ENCODE peak calls at places on chromosomes 6 and 20, in eight cellular contexts. One of them, this sample, is unnamed.
A peak's percentile ranks its signal among the peaks of the same experiment; 100 is the strongest.

GRCh38 chr20:59912609-59913008 is 20.8 kb downstream of the SYCP2 start:
- DNase-seq in LoVo: no peak
- DNase-seq in fibroblast of mammary gland: no peak
- DNase-seq in T-cell: no peak
- DNase-seq in AG20443: no peak
- DNase-seq in ovary: no peak
- DNase-seq in NCI-H446 treated with DMSO at 0.1 percent for 48 hours: no peak
- DNase-seq in Right ventricle myocardium superior: no peak
- DNase-seq in this sample: no peak

GRCh38 chr6:160041608-160042007 is 72.7 kb downstream of the IGF2R start:
- DNase-seq in LoVo: no peak
- DNase-seq in fibroblast of mammary gland: peak; percentile 90
- DNase-seq in T-cell: no peak
- DNase-seq in AG20443: peak; percentile 51
- DNase-seq in ovary: peak; percentile 59
- DNase-seq in NCI-H446 treated with DMSO at 0.1 percent for 48 hours: peak; percentile 35
- DNase-seq in Right ventricle myocardium superior: peak; percentile 79
- DNase-seq in this sample: peak; percentile 59

GRCh38 chr6:132491303-132491702 is 21.6 kb downstream of the STX7 start:
- DNase-seq in LoVo: no peak
- DNase-seq in fibroblast of mammary gland: peak; percentile 90
- DNase-seq in T-cell: no peak
- DNase-seq in AG20443: peak; percentile 43
- DNase-seq in ovary: no peak
- DNase-seq in NCI-H446 treated with DMSO at 0.1 percent for 48 hours: no peak
- DNase-seq in Right ventricle myocardium superior: no peak
- DNase-seq in this sample: no peak

GRCh38 chr6:10951675-10952282 is 64.9 kb downstream of the SYCP2L start:
- DNase-seq in LoVo: peak; percentile 5
- DNase-seq in fibroblast of mammary gland: peak; percentile 64
- DNase-seq in T-cell: no peak
- DNase-seq in AG20443: peak; percentile 66
- DNase-seq in ovary: no peak
- DNase-seq in NCI-H446 treated with DMSO at 0.1 percent for 48 hours: no peak
- DNase-seq in Right ventricle myocardium superior: no peak
- DNase-seq in this sample: peak; percentile 53

GRCh38 chr6:85240787-85241186 is 209.1 kb upstream of the NT5E start:
- DNase-seq in LoVo: no peak
- DNase-seq in fibroblast of mammary gland: peak; percentile 5
- DNase-seq in T-cell: no peak
- DNase-seq in AG20443: peak; percentile 16
- DNase-seq in ovary: no peak
- DNase-seq in NCI-H446 treated with DMSO at 0.1 percent for 48 hours: no peak
- DNase-seq in Right ventricle myocardium superior: no peak
- DNase-seq in this sample: no peak

GRCh38 chr6:168920289-168920688 is 333.4 kb downstream of the THBS2 start:
- DNase-seq in LoVo: no peak
- DNase-seq in fibroblast of mammary gland: no peak
- DNase-seq in T-cell: no peak
- DNase-seq in AG20443: no peak
- DNase-seq in ovary: no peak
- DNase-seq in NCI-H446 treated with DMSO at 0.1 percent for 48 hours: no peak
- DNase-seq in Right ventricle myocardium superior: no peak
- DNase-seq in this sample: no peak

GRCh38 chr20:32846852-32847251 is 11.9 kb upstream of the EFCAB8 start:
- DNase-seq in LoVo: no peak
- DNase-seq in fibroblast of mammary gland: no peak
- DNase-seq in T-cell: no peak
- DNase-seq in AG20443: no peak
- DNase-seq in ovary: no peak
- DNase-seq in NCI-H446 treated with DMSO at 0.1 percent for 48 hours: no peak
- DNase-seq in Right ventricle myocardium superior: no peak
- DNase-seq in this sample: no peak

GRCh38 chr6:144820270-144820669 is 535.1 kb downstream of the UTRN start:
- DNase-seq in LoVo: no peak
- DNase-seq in fibroblast of mammary gland: no peak
- DNase-seq in T-cell: no peak
- DNase-seq in AG20443: peak; percentile 33
- DNase-seq in ovary: no peak
- DNase-seq in NCI-H446 treated with DMSO at 0.1 percent for 48 hours: no peak
- DNase-seq in Right ventricle myocardium superior: no peak
- DNase-seq in this sample: no peak

GRCh38 chr6:53398541-53399344 is 50.0 kb upstream of the ELOVL5 start:
- DNase-seq in LoVo: no peak
- DNase-seq in fibroblast of mammary gland: no peak
- DNase-seq in T-cell: no peak
- DNase-seq in AG20443: no peak
- DNase-seq in ovary: no peak
- DNase-seq in NCI-H446 treated with DMSO at 0.1 percent for 48 hours: no peak
- DNase-seq in Right ventricle myocardium superior: no peak
- DNase-seq in this sample: no peak

GRCh38 chr6:28867078-28867414 is 56.7 kb downstream of the TRIM27 start:
- DNase-seq in LoVo: peak; percentile 3
- DNase-seq in fibroblast of mammary gland: peak; percentile 13
- DNase-seq in T-cell: no peak
- DNase-seq in AG20443: peak; percentile 12
- DNase-seq in ovary: no peak
- DNase-seq in NCI-H446 treated with DMSO at 0.1 percent for 48 hours: no peak
- DNase-seq in Right ventricle myocardium superior: no peak
- DNase-seq in this sample: no peak

GRCh38 chr6:141105481-141105880 is 1027.2 kb upstream of the GJE1 start:
- DNase-seq in LoVo: no peak
- DNase-seq in fibroblast of mammary gland: peak; percentile 14
- DNase-seq in T-cell: no peak
- DNase-seq in AG20443: peak; percentile 5
- DNase-seq in ovary: no peak
- DNase-seq in NCI-H446 treated with DMSO at 0.1 percent for 48 hours: peak; percentile 62
- DNase-seq in Right ventricle myocardium superior: no peak
- DNase-seq in this sample: no peak

GRCh38 chr6:34680802-34681515 is 15.6 kb downstream of the ILRUN start:
- DNase-seq in LoVo: no peak
- DNase-seq in fibroblast of mammary gland: peak; percentile 76
- DNase-seq in T-cell: no peak
- DNase-seq in AG20443: peak; percentile 38
- DNase-seq in ovary: no peak
- DNase-seq in NCI-H446 treated with DMSO at 0.1 percent for 48 hours: no peak
- DNase-seq in Right ventricle myocardium superior: no peak
- DNase-seq in this sample: no peak

GRCh38 chr20:44702776-44703175 is 12.4 kb upstream of the CCN5 start:
- DNase-seq in LoVo: no peak
- DNase-seq in fibroblast of mammary gland: peak; percentile 98
- DNase-seq in T-cell: no peak
- DNase-seq in AG20443: peak; percentile 94
- DNase-seq in ovary: peak; percentile 97
- DNase-seq in NCI-H446 treated with DMSO at 0.1 percent for 48 hours: peak; percentile 22
- DNase-seq in Right ventricle myocardium superior: peak; percentile 93
- DNase-seq in this sample: no peak

GRCh38 chr6:3247255-3248146 is 11.2 kb upstream of the PSMG4 start:
- DNase-seq in LoVo: no peak
- DNase-seq in fibroblast of mammary gland: peak; percentile 82
- DNase-seq in T-cell: no peak
- DNase-seq in AG20443: peak; percentile 84
- DNase-seq in ovary: peak; percentile 82
- DNase-seq in NCI-H446 treated with DMSO at 0.1 percent for 48 hours: no peak
- DNase-seq in Right ventricle myocardium superior: peak; percentile 64
- DNase-seq in this sample: no peak

GRCh38 chr6:154476494-154476893 is 34.0 kb downstream of the CNKSR3 start:
- DNase-seq in LoVo: no peak
- DNase-seq in fibroblast of mammary gland: no peak
- DNase-seq in T-cell: no peak
- DNase-seq in AG20443: no peak
- DNase-seq in ovary: no peak
- DNase-seq in NCI-H446 treated with DMSO at 0.1 percent for 48 hours: no peak
- DNase-seq in Right ventricle myocardium superior: no peak
- DNase-seq in this sample: no peak

GRCh38 chr6:38760097-38760496 is 45.0 kb downstream of the DNAH8 start:
- DNase-seq in LoVo: no peak
- DNase-seq in fibroblast of mammary gland: no peak
- DNase-seq in T-cell: no peak
- DNase-seq in AG20443: no peak
- DNase-seq in ovary: no peak
- DNase-seq in NCI-H446 treated with DMSO at 0.1 percent for 48 hours: no peak
- DNase-seq in Right ventricle myocardium superior: no peak
- DNase-seq in this sample: no peak

GRCh38 chr6:167571550-167571949 is 246.7 kb downstream of the TTLL2 start:
- DNase-seq in LoVo: no peak
- DNase-seq in fibroblast of mammary gland: no peak
- DNase-seq in T-cell: no peak
- DNase-seq in AG20443: no peak
- DNase-seq in ovary: no peak
- DNase-seq in NCI-H446 treated with DMSO at 0.1 percent for 48 hours: no peak
- DNase-seq in Right ventricle myocardium superior: no peak
- DNase-seq in this sample: no peak

GRCh38 chr20:45925821-45926506 is 8.5 kb upstream of the PCIF1 start:
- DNase-seq in LoVo: no peak
- DNase-seq in fibroblast of mammary gland: no peak
- DNase-seq in T-cell: no peak
- DNase-seq in AG20443: no peak
- DNase-seq in ovary: peak; percentile 34
- DNase-seq in NCI-H446 treated with DMSO at 0.1 percent for 48 hours: no peak
- DNase-seq in Right ventricle myocardium superior: no peak
- DNase-seq in this sample: no peak

GRCh38 chr6:70673054-70673453 is 5.4 kb downstream of the SMAP1 start:
- DNase-seq in LoVo: no peak
- DNase-seq in fibroblast of mammary gland: no peak
- DNase-seq in T-cell: no peak
- DNase-seq in AG20443: no peak
- DNase-seq in ovary: no peak
- DNase-seq in NCI-H446 treated with DMSO at 0.1 percent for 48 hours: no peak
- DNase-seq in Right ventricle myocardium superior: no peak
- DNase-seq in this sample: no peak

This sample was measured in NCI-H1694.